ENCODE peak calls at places on chromosome 19, in nine cellular contexts. N is NCI-H2081; U is AG08396; C is activated naive CD4-positive, alpha-beta T cell treated with anti-CD3 and anti-CD28 coated beads, Interleukin-2, amount 50 U/mL, for 16 hours; W is HFFc6; S is NCI-H460; B is activated T-cell treated with anti-CD3 and anti-CD28 coated beads for 24 hours; I is T-helper 9 cell; E is Calu3. P is an unnamed sample.

GRCh38 chr19:52343548-52343947 is 7.5 kb downstream of the ZNF610 start:
- DNase-seq in N (no peak), U (peak; percentile 20), C (peak; percentile 25), W (no peak), S (no peak), B (peak; percentile 12), I (peak; percentile 32), E (no peak), P (no peak)

GRCh38 chr19:51025809-51026553 is 435 bp downstream of the KLK11 start:
- DNase-seq in N (no peak), U (no peak), C (no peak), W (no peak), S (no peak), B (no peak), I (no peak), E (no peak), P (no peak)

GRCh38 chr19:54137913-54138776 is 583 bp downstream of the CNOT3 start:
- DNase-seq in N (peak; percentile 8), U (peak; percentile 39), C (peak; percentile 42), W (no peak), S (no peak), B (no peak), I (no peak), E (peak; percentile 46), P (no peak)

GRCh38 chr19:49142866-49143335 is 12.3 kb downstream of the HRC start:
- DNase-seq in N (peak; percentile 60), U (peak; percentile 96), C (peak; percentile 72), W (peak; percentile 85), S (peak; percentile 86), B (peak; percentile 61), I (no peak), E (peak; percentile 94), P (peak; percentile 72)

GRCh38 chr19:46859637-46860124 is 1.1 kb upstream of the ARHGAP35 start:
- DNase-seq in N (peak; percentile 69), U (no peak), C (no peak), W (peak; percentile 70), S (no peak), B (no peak), I (no peak), E (no peak), P (no peak)

GRCh38 chr19:52191951-52192350 is 2.1 kb downstream of the PPP2R1A start:
- DNase-seq in N (no peak), U (no peak), C (no peak), W (no peak), S (no peak), B (no peak), I (no peak), E (no peak), P (no peak)

GRCh38 chr19:21148681-21149080 is 6.8 kb downstream of the ZNF431 start:
- DNase-seq in N (no peak), U (no peak), C (no peak), W (no peak), S (no peak), B (no peak), I (no peak), E (no peak), P (no peak)

GRCh38 chr19:5228932-5229777 is 111.5 kb downstream of the PTPRS start:
- DNase-seq in N (no peak), U (no peak), C (no peak), W (no peak), S (peak; percentile 25), B (no peak), I (no peak), E (no peak), P (no peak)

GRCh38 chr19:1650627-1651009 is 1.8 kb downstream of the TCF3 start:
- DNase-seq in N (no peak), U (no peak), C (no peak), W (no peak), S (no peak), B (no peak), I (no peak), E (no peak), P (no peak)

GRCh38 chr19:18109731-18110671 is 12.4 kb downstream of the MAST3 start:
- DNase-seq in N (no peak), U (peak; percentile 74), C (peak; percentile 69), W (no peak), S (no peak), B (no peak), I (peak; percentile 41), E (peak; percentile 40), P (no peak)